ENCODE peak calls at places on chromosomes 13 and 19, in nine cellular contexts. A is NCI-H1694 treated with DMSO at 0.1 percent for 48 hours; U is fibroblast of the aortic adventitia; V is neural progenitor cell; C is NCI-H1105; T is stimulated activated CD8-positive, alpha-beta memory T cell treated with anti-CD3 and anti-CD28 coated beads, Interleukin-7, amount 100 ng/mL, for 1 hour; X is T-helper 1 cell; W is GM04503; S is left kidney. Q is an unnamed sample.

GRCh38 chr13:85347251-85347650 is 452.0 kb downstream of the SLITRK6 start:
- DNase-seq in A (no peak), U (no peak), V (no peak), C (no peak), T (no peak), X (no peak), W (no peak), S (peak; percentile 14), Q (no peak)

GRCh38 chr13:112103260-112103843 is 36.4 kb downstream of the SOX1 start:
- DNase-seq in A (no peak), U (no peak), V (peak; percentile 76), C (no peak), T (no peak), X (no peak), W (no peak), S (no peak), Q (no peak)

GRCh38 chr19:47075179-47075811 is 26.9 kb upstream of the TMEM160 start:
- DNase-seq in A (no peak), U (no peak), V (no peak), C (no peak), T (no peak), X (no peak), W (no peak), S (peak; percentile 29), Q (no peak)

GRCh38 chr19:47475460-47475859 is 3.8 kb upstream of the SLC8A2 start:
- DNase-seq in A (no peak), U (no peak), V (no peak), C (no peak), T (no peak), X (no peak), W (no peak), S (no peak), Q (no peak)

GRCh38 chr19:52896431-52897148 is 845 bp downstream of the ZNF320 start:
- DNase-seq in A (no peak), U (peak; percentile 15), V (peak; percentile 41), C (no peak), T (no peak), X (no peak), W (no peak), S (peak; percentile 63), Q (peak; percentile 72)

GRCh38 chr13:43786766-43787517 is at the start of gene ENOX1:
- DNase-seq in A (peak; percentile 76), U (peak; percentile 84), V (peak; percentile 88), C (no peak), T (no peak), X (peak; percentile 4), W (no peak), S (peak; percentile 95), Q (no peak)

GRCh38 chr19:41708481-41708880 is at the start of gene CEACAM5:
- DNase-seq in A (no peak), U (no peak), V (no peak), C (no peak), T (no peak), X (no peak), W (no peak), S (no peak), Q (peak; percentile 55)

GRCh38 chr13:43686557-43686956 is 100.2 kb downstream of the ENOX1 start:
- DNase-seq in A (no peak), U (peak; percentile 68), V (no peak), C (no peak), T (no peak), X (no peak), W (peak; percentile 80), S (peak; percentile 24), Q (no peak)

GRCh38 chr19:30790048-30790680 is 418.0 kb downstream of the ZNF536 start:
- DNase-seq in A (no peak), U (no peak), V (no peak), C (no peak), T (no peak), X (no peak), W (no peak), S (no peak), Q (no peak)

GRCh38 chr13:29472317-29472961 is 123.0 kb downstream of the SLC7A1 start:
- DNase-seq in A (peak; percentile 6), U (peak; percentile 70), V (peak; percentile 84), C (peak; percentile 3), T (peak; percentile 9), X (no peak), W (no peak), S (peak; percentile 72), Q (peak; percentile 65)

GRCh38 chr13:110820311-110820710 is 94.6 kb downstream of the ANKRD10 start:
- DNase-seq in A (no peak), U (no peak), V (peak; percentile 18), C (peak; percentile 80), T (no peak), X (no peak), W (no peak), S (peak; percentile 76), Q (no peak)

GRCh38 chr13:37501187-37501586 is 97.4 kb downstream of the POSTN start:
- DNase-seq in A (no peak), U (no peak), V (no peak), C (no peak), T (no peak), X (no peak), W (no peak), S (no peak), Q (no peak)

GRCh38 chr19:12913871-12914690 is 5.0 kb downstream of the SYCE2 start:
- DNase-seq in A (peak; percentile 23), U (no peak), V (peak; percentile 23), C (no peak), T (peak; percentile 23), X (peak; percentile 35), W (no peak), S (peak; percentile 48), Q (no peak)

GRCh38 chr13:32262165-32262564 is 53.0 kb downstream of the ZAR1L start:
- DNase-seq in A (no peak), U (no peak), V (no peak), C (no peak), T (no peak), X (no peak), W (no peak), S (no peak), Q (no peak)

GRCh38 chr13:45778897-45779296 is 72.7 kb downstream of the SIAH3 start:
- DNase-seq in A (no peak), U (no peak), V (no peak), C (no peak), T (no peak), X (no peak), W (no peak), S (no peak), Q (no peak)

GRCh38 chr19:3073159-3073563 is 10.9 kb upstream of the TLE5 start:
- DNase-seq in A (peak; percentile 96), U (peak; percentile 68), V (no peak), C (peak; percentile 40), T (no peak), X (no peak), W (peak; percentile 27), S (peak; percentile 90), Q (no peak)

GRCh38 chr13:47178090-47178950 is 281.5 kb upstream of the HTR2A start:
- DNase-seq in A (no peak), U (peak; percentile 20), V (no peak), C (no peak), T (no peak), X (no peak), W (no peak), S (no peak), Q (no peak)

GRCh38 chr13:44815507-44816074 is 173.7 kb downstream of the NUFIP1 start:
- DNase-seq in A (no peak), U (peak; percentile 96), V (peak; percentile 41), C (no peak), T (no peak), X (no peak), W (peak; percentile 85), S (no peak), Q (peak; percentile 42)

GRCh38 chr19:16088985-16089846 is 12.9 kb downstream of the TPM4 start:
- DNase-seq in A (no peak), U (no peak), V (no peak), C (no peak), T (no peak), X (no peak), W (no peak), S (peak; percentile 70), Q (no peak)

GRCh38 chr13:51856027-51856736 is 5.6 kb upstream of the CCDC70 start:
- DNase-seq in A (no peak), U (no peak), V (no peak), C (no peak), T (no peak), X (no peak), W (no peak), S (no peak), Q (peak; percentile 71)

GRCh38 chr19:44841255-44841654 is 4.8 kb upstream of the NECTIN2 start:
- DNase-seq in A (no peak), U (no peak), V (no peak), C (no peak), T (no peak), X (no peak), W (no peak), S (no peak), Q (no peak)

GRCh38 chr19:56837892-56838679 is 2.4 kb downstream of the PEG3 start:
- DNase-seq in A (no peak), U (no peak), V (no peak), C (no peak), T (no peak), X (no peak), W (no peak), S (peak; percentile 90), Q (no peak)

GRCh38 chr13:111152836-111153235 is 37.7 kb downstream of the ARHGEF7 start:
- DNase-seq in A (no peak), U (no peak), V (peak; percentile 13), C (no peak), T (no peak), X (no peak), W (no peak), S (peak; percentile 79), Q (no peak)

Q was measured in LoVo.